ENCODE peak calls at places on chromosomes 7 and 10, in nine cellular contexts. F is GM12891, U is stomach, X is GM12878, K is spleen, T is suprapubic skin, Y is HCT116, O is sigmoid colon, I is upper lobe of left lung. P is an unnamed sample.

GRCh38 chr10:132511092-132511491 is 26.5 kb upstream of the INPP5A start:
- DNase-seq in F (no peak), U (no peak), X (peak; percentile 1), K (peak; percentile 22), T (peak; percentile 49), Y (no peak), O (peak; percentile 62), I (no peak), P (no peak)

GRCh38 chr7:73645643-73646182 is 21.4 kb upstream of the MLXIPL start:
- DNase-seq in F (no peak), U (no peak), X (no peak), K (no peak), T (no peak), Y (no peak), O (no peak), I (no peak), P (no peak)

GRCh38 chr7:42159150-42159549 is 77.9 kb downstream of the GLI3 start:
- DNase-seq in F (no peak), U (no peak), X (no peak), K (no peak), T (no peak), Y (no peak), O (no peak), I (no peak), P (no peak)

GRCh38 chr10:28954211-28954610 is 276.9 kb downstream of the BAMBI start:
- DNase-seq in F (no peak), U (no peak), X (no peak), K (no peak), T (no peak), Y (no peak), O (no peak), I (no peak), P (no peak)

GRCh38 chr7:132192809-132193208 is 383.5 kb downstream of the PLXNA4 start:
- DNase-seq in F (no peak), U (no peak), X (no peak), K (no peak), T (no peak), Y (no peak), O (no peak), I (no peak), P (no peak)

GRCh38 chr7:158275711-158276413 is 311.8 kb downstream of the PTPRN2 start:
- DNase-seq in F (no peak), U (no peak), X (no peak), K (peak; percentile 46), T (peak; percentile 52), Y (no peak), O (peak; percentile 40), I (no peak), P (no peak)

GRCh38 chr10:49397036-49397999 is 1.4 kb upstream of the DRGX start:
- DNase-seq in F (no peak), U (no peak), X (no peak), K (no peak), T (peak; percentile 67), Y (no peak), O (no peak), I (peak; percentile 70), P (no peak)

GRCh38 chr7:28354601-28355062 is 57.7 kb upstream of the CREB5 start:
- DNase-seq in F (no peak), U (no peak), X (no peak), K (no peak), T (no peak), Y (no peak), O (no peak), I (no peak), P (no peak)

GRCh38 chr10:3803295-3803883 is 18.4 kb upstream of the KLF6 start:
- DNase-seq in F (no peak), U (no peak), X (no peak), K (no peak), T (no peak), Y (no peak), O (no peak), I (no peak), P (no peak)

GRCh38 chr7:70694357-70694908 is 437.5 kb upstream of the GALNT17 start:
- DNase-seq in F (peak; percentile 46), U (peak; percentile 41), X (no peak), K (no peak), T (no peak), Y (no peak), O (no peak), I (peak; percentile 90), P (peak; percentile 47)

GRCh38 chr7:11261470-11261869 is 287.8 kb downstream of the PHF14 start:
- DNase-seq in F (no peak), U (peak; percentile 34), X (no peak), K (no peak), T (no peak), Y (peak; percentile 4), O (no peak), I (no peak), P (peak; percentile 39)

DNA sequence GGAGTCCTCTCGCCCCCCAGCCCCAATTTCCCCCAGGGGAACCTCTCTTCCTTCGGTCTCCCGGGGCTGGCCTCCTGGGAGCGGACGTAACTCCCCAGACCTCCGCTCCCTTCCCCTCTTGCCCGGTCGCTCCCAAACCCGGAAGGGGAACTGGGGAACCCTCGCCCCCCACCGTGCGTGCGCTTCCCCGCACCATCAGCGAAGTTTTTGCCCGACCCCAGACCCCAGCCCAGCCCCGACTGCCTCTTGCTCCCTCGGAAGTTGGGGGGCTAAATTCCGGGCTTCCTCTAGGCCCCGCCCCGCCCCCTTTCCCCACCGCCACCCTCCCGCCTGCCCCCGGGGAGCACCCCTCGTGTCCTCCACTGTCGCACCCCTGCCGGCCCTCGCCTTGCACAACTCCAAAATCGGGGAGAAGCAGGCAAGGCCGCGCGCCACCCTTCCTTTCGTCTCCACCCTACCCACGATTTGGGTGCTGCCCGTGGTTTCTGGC is 447 bp downstream of the GNB2 start:
- DNase-seq in F (peak; percentile 20), U (no peak), X (no peak), K (peak; percentile 92), T (no peak), Y (no peak), O (peak; percentile 86), I (peak; percentile 88), P (no peak)
- TF ChIP-seq POLR2A in F (no peak), U (no peak), X (no peak), K (no peak), T (no peak), Y (no peak), O (no peak), I (no peak), P (no peak)

DNA sequence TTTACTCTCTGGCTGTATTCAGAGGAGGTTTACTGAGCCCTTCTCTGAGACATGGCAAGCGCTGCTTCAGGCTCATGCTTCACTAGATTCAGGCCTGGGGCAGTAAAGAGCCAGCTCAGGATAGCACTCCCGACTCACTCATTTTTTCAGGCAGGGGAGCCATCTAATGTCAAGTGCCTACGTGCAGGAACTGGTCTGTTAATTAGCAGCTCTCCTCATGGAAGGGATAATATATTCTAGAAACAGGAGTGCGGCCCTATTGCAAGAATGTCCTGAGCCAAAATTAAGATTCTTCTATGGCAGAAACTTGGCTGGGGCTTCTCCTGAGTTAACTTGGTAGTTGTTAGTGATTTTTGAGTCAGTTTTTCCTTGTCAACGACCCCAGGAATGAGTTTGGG is 111.3 kb downstream of the EGFR start:
- DNase-seq in F (no peak), U (no peak), X (no peak), K (no peak), T (no peak), Y (no peak), O (no peak), I (no peak), P (no peak)
- TF ChIP-seq POLR2AphosphoS5 in F (no peak), U (no peak), X (no peak), K (no peak), T (no peak), Y (no peak), O (no peak), I (no peak), P (no peak)

DNA sequence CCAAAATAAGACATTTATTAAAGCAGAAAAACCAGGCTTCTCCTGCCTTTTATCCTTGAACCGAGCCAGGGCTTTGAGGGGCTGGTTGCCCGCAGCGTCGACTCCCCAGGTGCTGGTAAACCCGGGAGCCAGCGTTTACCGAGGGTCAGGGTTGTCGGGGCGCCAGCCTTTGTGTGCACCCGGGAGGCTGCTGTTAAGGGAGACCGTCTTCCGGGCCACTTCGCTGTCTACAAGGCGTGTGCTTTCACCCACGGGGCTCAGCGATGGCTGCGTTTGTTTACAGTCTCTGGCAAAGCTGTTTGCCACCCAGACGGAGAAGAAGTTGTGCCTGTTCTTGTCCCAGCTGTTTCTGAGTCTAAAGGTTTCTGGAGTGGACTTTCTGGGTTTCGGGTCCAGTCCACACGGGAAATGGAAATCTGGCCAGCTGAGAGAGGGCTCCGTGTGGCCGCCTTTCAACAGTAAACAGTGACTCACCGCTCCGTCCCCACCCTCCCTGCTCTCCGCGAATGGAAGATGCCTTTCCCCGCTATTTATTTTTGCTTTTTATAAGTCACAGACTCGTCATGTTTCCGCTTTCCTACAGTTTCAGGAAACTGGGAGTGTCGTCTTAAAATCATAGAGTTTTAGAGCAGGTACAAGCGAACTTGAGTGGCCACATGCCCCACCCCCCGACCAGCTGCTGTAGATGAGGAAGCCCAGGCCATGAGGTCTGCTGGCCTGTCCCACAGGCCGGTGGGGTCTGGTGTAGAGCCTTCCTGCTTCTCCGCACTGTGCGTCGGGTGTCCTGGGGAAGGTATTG is 2.2 kb downstream of the MAFK start:
- DNase-seq in F (no peak), U (peak; percentile 88), X (no peak), K (peak; percentile 90), T (peak; percentile 92), Y (peak; percentile 43), O (peak; percentile 93), I (peak; percentile 81), P (peak; percentile 96)
- TF ChIP-seq POLR2A in F (no peak), U (no peak), X (peak; percentile 47), K (no peak), T (peak; percentile 62), Y (no peak), O (peak; percentile 29), I (peak; percentile 84), P (peak; percentile 79)

GRCh38 chr7:101124376-101125056 is 2.4 kb upstream of the SERPINE1 start:
- DNase-seq in F (no peak), U (no peak), X (no peak), K (no peak), T (no peak), Y (no peak), O (no peak), I (no peak), P (no peak)
- TF ChIP-seq POLR2AphosphoS5 in F (no peak), U (no peak), X (no peak), K (no peak), T (no peak), Y (no peak), O (no peak), I (peak; percentile 34), P (no peak)